ENCODE peak calls at places on chromosomes 7 and 10, in five cellular contexts. B is CD8-positive, alpha-beta memory T cell; G is ovary; H is lung; N is stomach. I is an unnamed sample.

GRCh38 chr10:119339099-119339498 is 131.7 kb downstream of the GRK5 start:
- DNase-seq in B (no peak), G (no peak), H (no peak), N (no peak), I (no peak)

GRCh38 chr10:120689766-120690539 is 161.2 kb upstream of the WDR11 start:
- DNase-seq in B (no peak), G (no peak), H (no peak), N (no peak), I (no peak)

GRCh38 chr7:40720401-40720800 is 585.6 kb downstream of the SUGCT start:
- DNase-seq in B (no peak), G (no peak), H (no peak), N (no peak), I (no peak)

GRCh38 chr7:19133891-19134290 is 11.3 kb downstream of the FERD3L start:
- DNase-seq in B (no peak), G (no peak), H (no peak), N (no peak), I (no peak)

GRCh38 chr7:28435732-28436378 is 23.5 kb downstream of the CREB5 start:
- DNase-seq in B (no peak), G (no peak), H (no peak), N (no peak), I (no peak)

GRCh38 chr7:19585761-19586160 is 123.1 kb downstream of the POLR1F start:
- DNase-seq in B (no peak), G (no peak), H (no peak), N (no peak), I (no peak)

GRCh38 chr7:131909151-131909768 is 352.8 kb upstream of the PODXL start:
- DNase-seq in B (no peak), G (no peak), H (no peak), N (no peak), I (no peak)

GRCh38 chr7:28855538-28856217 is 102.5 kb downstream of the TRIL start:
- DNase-seq in B (no peak), G (no peak), H (no peak), N (no peak), I (no peak)

GRCh38 chr10:91410638-91411367 is 659 bp downstream of the HECTD2 start:
- DNase-seq in B (no peak), G (no peak), H (peak; percentile 57), N (no peak), I (peak; percentile 64)

GRCh38 chr10:77195101-77195500 is 442.5 kb downstream of the KCNMA1 start:
- DNase-seq in B (no peak), G (no peak), H (no peak), N (no peak), I (no peak)

GRCh38 chr7:437293-438280 is 82.1 kb downstream of the PDGFA start:
- DNase-seq in B (no peak), G (no peak), H (no peak), N (no peak), I (no peak)

GRCh38 chr10:113704637-113705343 is 25.1 kb downstream of the CASP7 start:
- DNase-seq in B (no peak), G (no peak), H (no peak), N (no peak), I (peak; percentile 24)

GRCh38 chr7:1242601-1243289 is 10.1 kb downstream of the UNCX start:
- DNase-seq in B (no peak), G (no peak), H (no peak), N (no peak), I (no peak)

GRCh38 chr10:124996854-124997215 is 54.9 kb downstream of the ZRANB1 start:
- DNase-seq in B (no peak), G (no peak), H (peak; percentile 21), N (no peak), I (no peak)

GRCh38 chr10:124995605-124996004 is 53.7 kb downstream of the ZRANB1 start:
- DNase-seq in B (no peak), G (no peak), H (peak; percentile 24), N (no peak), I (peak; percentile 14)

GRCh38 chr10:124994573-124995473 is 52.9 kb downstream of the ZRANB1 start:
- DNase-seq in B (no peak), G (peak; percentile 29), H (peak; percentile 25), N (peak; percentile 25), I (peak; percentile 15)

GRCh38 chr10:124997246-124997790 is 55.4 kb downstream of the ZRANB1 start:
- DNase-seq in B (no peak), G (no peak), H (no peak), N (no peak), I (no peak)

DNA sequence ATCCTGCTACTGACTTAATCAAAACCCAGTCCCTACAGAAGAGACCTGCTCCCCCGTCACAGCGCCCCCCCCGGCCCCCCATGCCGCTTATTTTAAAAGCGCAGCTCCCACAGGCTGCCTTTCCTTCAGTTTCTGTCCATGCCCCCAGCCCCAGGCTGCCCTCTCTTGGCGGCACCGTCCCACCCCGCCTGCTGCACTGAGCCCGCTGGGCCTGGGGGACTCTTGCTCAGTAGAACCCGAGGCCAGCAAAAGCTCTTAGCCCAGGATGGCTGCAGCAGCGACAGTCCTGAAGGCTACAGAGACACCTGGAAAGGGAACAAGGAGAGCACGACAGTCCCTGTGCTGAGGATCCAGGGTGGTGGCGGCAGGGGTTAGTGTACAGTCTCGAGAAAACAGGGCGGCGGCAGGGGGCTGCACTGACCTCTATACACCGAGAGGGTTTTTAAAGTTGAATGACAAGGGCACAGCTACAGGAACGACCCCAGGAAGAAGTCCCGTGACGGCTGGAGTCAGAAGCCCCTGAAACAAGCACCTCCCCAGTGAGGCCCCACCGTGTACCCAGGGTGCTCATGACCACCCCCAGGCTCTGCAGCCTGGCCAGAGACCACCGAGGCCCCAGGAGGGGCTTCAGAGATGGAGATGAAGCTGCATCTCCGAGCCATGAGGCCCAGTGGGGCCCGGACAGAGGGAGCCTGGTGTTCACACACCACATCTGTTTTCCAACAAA is 54.4 kb downstream of the ZRANB1 start:
- DNase-seq in B (no peak), G (no peak), H (peak; percentile 26), N (no peak), I (no peak)
- H3K36me3 ChIP-seq in B (no peaks in the 10 kb centered on the region), G (no peaks in the 10 kb centered on the region), H (peaks cover 22% of the 10 kb centered on the region), N (peaks cover 79% of the 10 kb centered on the region), I (peaks cover 4% of the 10 kb centered on the region)

DNA sequence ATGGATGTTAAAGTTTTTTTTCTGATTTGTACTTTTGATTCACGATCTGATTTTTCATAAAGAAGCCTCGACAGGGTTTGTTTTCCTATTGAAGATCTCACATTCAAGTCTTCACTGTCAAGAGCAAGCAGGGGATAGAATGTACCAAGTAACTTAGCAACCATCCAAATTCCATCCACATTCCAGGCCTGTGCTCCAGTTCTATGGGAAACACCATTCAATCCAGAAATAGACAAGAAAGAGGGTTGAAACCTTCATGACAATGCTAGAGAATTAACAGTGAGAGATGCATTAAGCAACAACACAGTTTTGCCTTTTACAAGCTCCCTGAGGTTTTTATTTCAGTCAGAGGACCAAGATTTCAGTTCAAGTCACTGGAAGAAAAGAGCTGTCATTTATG is 300.2 kb downstream of the NEBL start:
- DNase-seq in B (no peak), G (no peak), H (no peak), N (no peak), I (no peak)
- H3K27ac ChIP-seq in B (no peak overlapping the region), G (no peak overlapping the region), H (no peak overlapping the region), N (no peak overlapping the region), I (no peak overlapping the region)

GRCh38 chr7:99953649-99954048 is 22.2 kb downstream of the AZGP1 start:
- DNase-seq in B (no peak), G (no peak), H (peak; percentile 83), N (no peak), I (no peak)
- H3K9me3 ChIP-seq in B (no peaks in the 10 kb centered on the region), G (no peaks in the 10 kb centered on the region), H (peaks cover 3% of the 10 kb centered on the region), N (peaks cover 12% of the 10 kb centered on the region), I (no peaks in the 10 kb centered on the region)

DNA sequence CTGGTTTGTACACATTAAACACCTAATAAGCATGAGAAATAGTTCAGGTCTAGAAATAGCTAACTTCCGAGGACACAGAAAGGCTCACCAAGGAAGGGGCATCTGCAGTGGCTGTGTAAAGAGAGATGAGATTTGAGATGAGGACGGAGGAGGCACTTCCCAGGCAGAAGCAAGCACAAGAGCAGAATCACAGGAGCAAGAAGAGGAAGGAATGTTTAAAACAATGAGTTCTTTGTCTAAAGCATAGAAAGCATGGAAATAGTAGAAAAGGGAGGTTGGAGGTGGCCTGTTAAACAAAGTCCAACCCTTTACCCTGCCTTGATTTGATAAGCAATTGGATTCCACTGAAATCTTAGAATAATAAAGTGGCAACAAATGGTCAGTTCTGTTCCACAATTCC is 11.6 kb upstream of the PON3 start:
- DNase-seq in B (no peak), G (no peak), H (no peak), N (no peak), I (peak; percentile 21)
- H3K36me3 ChIP-seq in B (no peaks in the 10 kb centered on the region), G (no peaks in the 10 kb centered on the region), H (peaks cover 14% of the 10 kb centered on the region), N (peaks cover 11% of the 10 kb centered on the region), I (no peaks in the 10 kb centered on the region)

DNA sequence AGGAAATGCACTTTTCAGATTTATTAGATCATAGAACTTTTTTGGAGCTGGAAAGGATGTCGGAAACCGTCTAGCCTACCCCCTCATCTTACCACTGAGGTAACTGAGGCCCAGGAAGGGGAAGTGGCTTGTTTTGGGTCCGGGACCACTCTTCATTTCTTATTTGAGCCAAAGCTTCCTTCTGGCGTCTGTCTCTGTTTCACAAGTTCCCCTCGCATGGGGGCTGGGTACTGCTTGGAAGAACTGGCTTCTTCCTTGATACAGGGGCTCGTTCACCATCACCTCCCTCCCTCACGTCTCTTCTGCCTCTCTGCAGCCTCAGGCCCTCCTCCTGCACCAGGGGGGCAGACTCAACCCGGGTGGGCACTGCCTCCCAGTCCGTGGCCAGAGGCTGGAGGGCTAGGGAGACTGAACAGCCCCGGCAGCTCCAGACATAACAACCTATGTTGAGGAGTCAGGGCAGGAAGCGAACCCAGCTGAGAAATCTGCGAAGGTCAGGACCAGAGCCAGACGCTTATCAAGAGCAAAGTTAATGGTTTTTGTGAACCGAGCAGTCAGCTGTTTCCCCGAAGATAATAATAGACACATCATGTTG is 12.9 kb downstream of the HTRA1 start:
- DNase-seq in B (no peak), G (no peak), H (no peak), N (no peak), I (peak; percentile 72)
- H3K27ac ChIP-seq in B (no peak overlapping the region), G (no peak overlapping the region), H (no peak overlapping the region), N (peak overlapping the region; percentile 62), I (no peak overlapping the region)

GRCh38 chr7:86320886-86321285 is 322.8 kb upstream of the GRM3 start:
- DNase-seq in B (no peak), G (no peak), H (no peak), N (no peak), I (no peak)

GRCh38 chr7:86328801-86329433 is 314.8 kb upstream of the GRM3 start:
- DNase-seq in B (no peak), G (no peak), H (no peak), N (no peak), I (no peak)

DNA sequence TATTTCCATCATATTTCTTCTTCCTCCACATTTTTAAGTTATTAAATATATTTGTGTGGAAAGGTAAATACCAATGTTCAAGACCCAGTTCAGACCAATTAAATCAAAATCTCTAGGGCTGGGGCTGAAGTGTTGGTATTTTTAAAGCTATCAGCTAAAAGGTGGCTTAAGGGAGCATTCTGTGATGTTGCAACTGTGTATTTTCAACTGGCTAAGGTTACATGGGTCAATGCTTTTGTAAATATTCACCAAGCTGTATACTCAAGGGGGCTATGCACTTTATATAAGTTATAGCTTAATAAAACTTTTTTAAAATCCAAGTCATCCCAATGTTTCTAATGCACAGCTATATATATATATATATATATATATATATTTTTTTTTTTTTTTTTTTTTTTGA is 316.9 kb upstream of the GRM3 start:
- DNase-seq in B (no peak), G (no peak), H (no peak), N (no peak), I (no peak)
- H3K9me3 ChIP-seq in B (no peaks in the 10 kb centered on the region), G (no peaks in the 10 kb centered on the region), H (no peaks in the 10 kb centered on the region), N (no peaks in the 10 kb centered on the region), I (no peaks in the 10 kb centered on the region)

GRCh38 chr7:74064696-74065095 is 18.9 kb upstream of the LIMK1 start:
- DNase-seq in B (no peak), G (no peak), H (no peak), N (no peak), I (no peak)
- H3K36me3 ChIP-seq in B (no peaks in the 10 kb centered on the region), G (no peaks in the 10 kb centered on the region), H (no peaks in the 10 kb centered on the region), N (peaks cover 15% of the 10 kb centered on the region), I (no peaks in the 10 kb centered on the region)

I was measured in testis.